ENCODE peak calls at places on chromosome 16, in eight cellular contexts. Z is NB4, C is fibroblast of lung, V is upper lobe of left lung, R is spleen, W is cardiac fibroblast, B is left ventricle myocardium inferior, U is transverse colon. X is an unnamed sample.

GRCh38 chr16:1974157-1975070 is 2.6 kb downstream of the TBL3 start:
- DNase-seq in Z (no peak), C (no peak), V (peak; percentile 79), R (no peak), W (no peak), B (no peak), U (no peak), X (no peak)

GRCh38 chr16:30805370-30806169 is 18.6 kb upstream of the ZNF629 start:
- DNase-seq in Z (peak; percentile 64), C (peak; percentile 80), V (peak; percentile 95), R (peak; percentile 93), W (peak; percentile 82), B (peak; percentile 90), U (peak; percentile 90), X (peak; percentile 71)

GRCh38 chr16:11272484-11272883 is 945 bp downstream of the PRM3 start:
- DNase-seq in Z (no peak), C (no peak), V (no peak), R (no peak), W (no peak), B (no peak), U (no peak), X (no peak)

GRCh38 chr16:11049396-11050059 is 105.2 kb downstream of the CLEC16A start:
- DNase-seq in Z (no peak), C (no peak), V (no peak), R (no peak), W (peak; percentile 29), B (no peak), U (no peak), X (no peak)

GRCh38 chr16:58727028-58727781 is 6.9 kb downstream of the GOT2 start:
- DNase-seq in Z (no peak), C (no peak), V (no peak), R (no peak), W (no peak), B (no peak), U (no peak), X (no peak)

GRCh38 chr16:59060212-59060611 is 326.1 kb upstream of the GOT2 start:
- DNase-seq in Z (no peak), C (peak; percentile 96), V (no peak), R (no peak), W (peak; percentile 9), B (no peak), U (no peak), X (no peak)

GRCh38 chr16:25192096-25192495 is 24.7 kb upstream of the AQP8 start:
- DNase-seq in Z (no peak), C (peak; percentile 49), V (no peak), R (no peak), W (no peak), B (no peak), U (no peak), X (no peak)

GRCh38 chr16:57859331-57859730 is 57.0 kb upstream of the KIFC3 start:
- DNase-seq in Z (peak; percentile 77), C (peak; percentile 62), V (no peak), R (peak; percentile 16), W (peak; percentile 65), B (no peak), U (no peak), X (no peak)

GRCh38 chr16:1331712-1332617 is 1.5 kb upstream of the BAIAP3 start:
- DNase-seq in Z (peak; percentile 61), C (peak; percentile 25), V (peak; percentile 82), R (peak; percentile 93), W (peak; percentile 84), B (peak; percentile 63), U (peak; percentile 88), X (no peak)

GRCh38 chr16:2773188-2773968 is 3.7 kb downstream of the ELOB start:
- DNase-seq in Z (peak; percentile 9), C (peak; percentile 41), V (no peak), R (peak; percentile 35), W (peak; percentile 52), B (no peak), U (no peak), X (no peak)

GRCh38 chr16:4159726-4160125 is 43.5 kb upstream of the ADCY9 start:
- DNase-seq in Z (no peak), C (no peak), V (no peak), R (no peak), W (no peak), B (no peak), U (no peak), X (no peak)

GRCh38 chr16:57592591-57593003 is 35.8 kb upstream of the ADGRG1 start:
- DNase-seq in Z (peak; percentile 85), C (no peak), V (peak; percentile 28), R (peak; percentile 89), W (no peak), B (no peak), U (peak; percentile 51), X (no peak)

GRCh38 chr16:84294196-84295142 is at the start of gene WFDC1:
- DNase-seq in Z (peak; percentile 49), C (no peak), V (peak; percentile 74), R (peak; percentile 81), W (no peak), B (peak; percentile 19), U (no peak), X (no peak)

GRCh38 chr16:7221157-7221556 is 111.5 kb upstream of the RBFOX1 start:
- DNase-seq in Z (no peak), C (no peak), V (no peak), R (no peak), W (no peak), B (no peak), U (no peak), X (no peak)

GRCh38 chr16:7217797-7218196 is 114.8 kb upstream of the RBFOX1 start:
- DNase-seq in Z (no peak), C (no peak), V (peak; percentile 38), R (no peak), W (no peak), B (no peak), U (no peak), X (no peak)

GRCh38 chr16:7216719-7217118 is 115.9 kb upstream of the RBFOX1 start:
- DNase-seq in Z (no peak), C (no peak), V (no peak), R (no peak), W (no peak), B (no peak), U (no peak), X (no peak)

GRCh38 chr16:7218936-7219335 is 113.7 kb upstream of the RBFOX1 start:
- DNase-seq in Z (no peak), C (no peak), V (no peak), R (no peak), W (no peak), B (no peak), U (no peak), X (peak; percentile 11)
- TF ChIP-seq CTCF in Z (no peak), C (no peak), V (no peak), R (no peak), W (no peak), B (no peak), U (no peak), X (no peak)

DNA sequence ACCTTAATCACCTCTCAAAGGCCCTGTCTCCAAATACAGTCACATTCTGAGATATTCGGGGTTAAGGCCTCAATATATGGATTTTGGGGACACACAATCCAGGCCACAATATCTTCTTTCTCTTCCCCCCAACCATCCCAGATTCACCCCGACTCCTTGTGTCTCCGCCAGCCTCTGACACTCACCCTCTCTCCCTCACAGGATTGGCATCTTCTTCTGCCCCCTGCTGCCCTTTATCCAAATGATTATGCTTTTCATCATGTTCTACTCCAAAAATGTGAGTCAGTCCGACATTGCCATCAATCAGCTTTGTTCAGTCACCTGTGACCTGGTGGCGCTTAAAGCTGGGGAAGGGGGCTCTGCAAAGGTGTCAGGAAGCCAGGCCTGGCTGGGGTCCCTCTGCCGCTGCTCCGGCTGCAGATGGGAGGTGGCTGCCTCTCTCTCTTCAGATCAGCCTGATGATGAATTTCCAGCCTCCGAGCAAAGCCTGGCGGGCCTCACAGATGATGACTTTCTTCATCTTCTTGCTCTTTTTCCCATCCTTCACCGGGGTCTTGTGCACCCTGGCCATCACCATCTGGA is 35.1 kb downstream of the GDE1 start:
- DNase-seq in Z (no peak), C (no peak), V (peak; percentile 38), R (no peak), W (no peak), B (no peak), U (no peak), X (no peak)
- TF ChIP-seq CTCF in Z (no peak), C (no peak), V (no peak), R (no peak), W (no peak), B (no peak), U (no peak), X (no peak)

DNA sequence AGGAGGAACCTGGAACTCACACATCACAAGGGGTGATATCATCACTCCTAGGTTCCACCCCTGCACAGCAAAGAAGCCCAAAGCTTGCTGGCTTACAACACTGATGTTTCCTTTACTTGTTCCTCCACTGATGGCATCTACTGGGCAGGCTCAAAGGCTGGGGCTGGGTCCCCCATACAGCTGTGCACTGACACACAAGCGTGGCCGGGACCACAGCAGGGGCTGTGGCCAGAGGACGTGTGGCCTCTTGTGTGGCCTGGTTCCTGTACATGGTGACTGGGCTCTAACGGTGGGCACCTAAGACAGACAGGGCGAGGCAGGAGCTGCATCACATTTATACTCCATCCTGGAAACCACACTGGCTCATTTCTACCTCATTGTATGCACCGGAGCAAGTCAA is 264.4 kb upstream of the FOXF1 start:
- DNase-seq in Z (no peak), C (no peak), V (no peak), R (no peak), W (no peak), B (no peak), U (no peak), X (no peak)
- TF ChIP-seq CTCF in Z (no peak), C (no peak), V (no peak), R (no peak), W (no peak), B (no peak), U (no peak), X (no peak)

DNA sequence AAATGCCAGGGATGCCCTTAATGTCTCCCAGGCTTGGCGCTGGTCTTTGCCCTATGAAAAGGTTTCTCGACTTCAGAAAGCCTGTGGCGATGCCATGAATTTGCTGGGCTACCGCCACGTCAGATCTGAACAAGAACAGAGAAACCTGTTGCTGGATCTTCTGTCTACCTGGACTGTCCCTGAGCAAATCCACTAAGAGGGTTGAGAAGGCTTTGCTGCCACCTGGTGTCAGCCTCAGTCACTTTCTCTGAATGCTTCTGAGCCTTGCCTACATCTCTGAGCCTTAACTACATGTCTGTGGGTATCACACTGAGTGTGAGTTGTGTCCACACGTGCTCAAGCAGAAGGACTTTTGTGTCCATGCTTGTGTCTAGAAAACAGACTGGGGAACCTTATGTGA is 11.4 kb downstream of the CHST4 start:
- DNase-seq in Z (peak; percentile 68), C (peak; percentile 25), V (no peak), R (no peak), W (peak; percentile 61), B (no peak), U (peak; percentile 55), X (peak; percentile 5)
- TF ChIP-seq CTCF in Z (peak; percentile 72), C (peak; percentile 41), V (peak; percentile 41), R (peak; percentile 55), W (peak; percentile 70), B (peak; percentile 57), U (peak; percentile 48), X (peak; percentile 69)

X was measured in neural crest cell.